ENCODE peak calls at places on chromosomes 13 and 19, in five cellular contexts. U, A, E, H and C are unnamed samples.
A peak's percentile ranks its signal among the peaks of the same experiment; 100 is the strongest.

GRCh38 chr13:114053026-114053425 is 79.2 kb upstream of the C13orf46 start:
- DNase-seq in U (no peak), A (no peak), E (no peak), H (no peak), C (no peak)

GRCh38 chr13:43054803-43055802 is 31.7 kb downstream of the DNAJC15 start:
- DNase-seq in U (peak; percentile 18), A (peak; percentile 46), E (no peak), H (no peak), C (peak; percentile 28)

GRCh38 chr13:111296417-111296816 is 24.0 kb upstream of the TEX29 start:
- DNase-seq in U (no peak), A (no peak), E (no peak), H (no peak), C (no peak)

GRCh38 chr19:33377586-33378475 is 4.3 kb downstream of the CEBPG start:
- DNase-seq in U (no peak), A (no peak), E (no peak), H (no peak), C (no peak)

GRCh38 chr19:9531933-9532332 is 6.5 kb downstream of the ZNF426 start:
- DNase-seq in U (no peak), A (no peak), E (no peak), H (no peak), C (no peak)

GRCh38 chr13:79918620-79919019 is 422.3 kb downstream of the SPRY2 start:
- DNase-seq in U (no peak), A (no peak), E (no peak), H (no peak), C (no peak)

GRCh38 chr19:996051-996838 is 4.0 kb upstream of the GRIN3B start:
- DNase-seq in U (no peak), A (peak; percentile 59), E (no peak), H (peak; percentile 47), C (no peak)

GRCh38 chr13:24683833-24684599 is 3.8 kb downstream of the ATP12A start:
- DNase-seq in U (peak; percentile 39), A (peak; percentile 63), E (no peak), H (no peak), C (peak; percentile 43)

GRCh38 chr13:46089213-46089612 is 15.6 kb downstream of the CPB2 start:
- DNase-seq in U (no peak), A (no peak), E (no peak), H (no peak), C (no peak)

GRCh38 chr19:18915639-18916038 is 3.5 kb downstream of the COPE start:
- DNase-seq in U (no peak), A (peak; percentile 71), E (no peak), H (no peak), C (no peak)

GRCh38 chr13:99686944-99687382 is 185.7 kb downstream of the TM9SF2 start:
- DNase-seq in U (no peak), A (no peak), E (no peak), H (no peak), C (no peak)

GRCh38 chr13:113483504-113484287 is 6.8 kb downstream of the DCUN1D2 start:
- DNase-seq in U (no peak), A (no peak), E (no peak), H (no peak), C (peak; percentile 38)

GRCh38 chr19:10105241-10106099 is 692 bp upstream of the PPAN start:
- DNase-seq in U (no peak), A (no peak), E (peak; percentile 36), H (no peak), C (no peak)

GRCh38 chr19:49790866-49791265 is 22.2 kb downstream of the FUZ start:
- DNase-seq in U (no peak), A (peak; percentile 59), E (no peak), H (no peak), C (no peak)

GRCh38 chr19:49687150-49687549 is 2.2 kb upstream of the ADM5 start:
- DNase-seq in U (no peak), A (no peak), E (no peak), H (no peak), C (no peak)

GRCh38 chr19:3771906-3772450 is at the start of gene RAX2:
- DNase-seq in U (no peak), A (no peak), E (no peak), H (no peak), C (no peak)

GRCh38 chr13:94435604-94436226 is 43.8 kb downstream of the DCT start:
- DNase-seq in U (no peak), A (no peak), E (no peak), H (no peak), C (no peak)

GRCh38 chr19:18636969-18637629 is at the start of gene KLHL26:
- DNase-seq in U (no peak), A (no peak), E (no peak), H (no peak), C (no peak)

GRCh38 chr19:47436712-47437401 is 17.5 kb upstream of the MEIS3 start:
- DNase-seq in U (peak; percentile 77), A (peak; percentile 87), E (peak; percentile 75), H (peak; percentile 66), C (peak; percentile 74)

GRCh38 chr13:49220856-49221614 is 897 bp downstream of the MLNR start:
- DNase-seq in U (no peak), A (no peak), E (no peak), H (no peak), C (peak; percentile 16)

GRCh38 chr19:33473644-33474305 is 47.8 kb downstream of the PEPD start:
- DNase-seq in U (no peak), A (no peak), E (no peak), H (no peak), C (no peak)

GRCh38 chr19:40907968-40908735 is 26.1 kb upstream of the CYP2A7 start:
- DNase-seq in U (no peak), A (peak; percentile 54), E (no peak), H (peak; percentile 22), C (no peak)

GRCh38 chr19:43450545-43450997 is 14.8 kb downstream of the LYPD3 start:
- DNase-seq in U (no peak), A (no peak), E (no peak), H (no peak), C (no peak)

GRCh38 chr19:50178859-50179537 is 15.9 kb upstream of the IZUMO2 start:
- DNase-seq in U (no peak), A (no peak), E (no peak), H (no peak), C (no peak)

GRCh38 chr19:57314146-57314545 is 6.1 kb upstream of the ZNF543 start:
- DNase-seq in U (no peak), A (no peak), E (no peak), H (no peak), C (no peak)

GRCh38 chr19:3365447-3366103 is 808 bp upstream of the NFIC start:
- DNase-seq in U (peak; percentile 70), A (peak; percentile 86), E (peak; percentile 75), H (peak; percentile 75), C (peak; percentile 61)

GRCh38 chr13:50189450-50189849 is 174.2 kb downstream of the KCNRG start:
- DNase-seq in U (no peak), A (no peak), E (no peak), H (no peak), C (no peak)

GRCh38 chr19:58209577-58209976 is 19.1 kb upstream of the ZNF544 start:
- DNase-seq in U (no peak), A (no peak), E (no peak), H (no peak), C (no peak)

GRCh38 chr19:47609885-47610545 is 1.1 kb downstream of the BICRA start:
- DNase-seq in U (no peak), A (peak; percentile 74), E (peak; percentile 47), H (peak; percentile 29), C (peak; percentile 55)

DNA sequence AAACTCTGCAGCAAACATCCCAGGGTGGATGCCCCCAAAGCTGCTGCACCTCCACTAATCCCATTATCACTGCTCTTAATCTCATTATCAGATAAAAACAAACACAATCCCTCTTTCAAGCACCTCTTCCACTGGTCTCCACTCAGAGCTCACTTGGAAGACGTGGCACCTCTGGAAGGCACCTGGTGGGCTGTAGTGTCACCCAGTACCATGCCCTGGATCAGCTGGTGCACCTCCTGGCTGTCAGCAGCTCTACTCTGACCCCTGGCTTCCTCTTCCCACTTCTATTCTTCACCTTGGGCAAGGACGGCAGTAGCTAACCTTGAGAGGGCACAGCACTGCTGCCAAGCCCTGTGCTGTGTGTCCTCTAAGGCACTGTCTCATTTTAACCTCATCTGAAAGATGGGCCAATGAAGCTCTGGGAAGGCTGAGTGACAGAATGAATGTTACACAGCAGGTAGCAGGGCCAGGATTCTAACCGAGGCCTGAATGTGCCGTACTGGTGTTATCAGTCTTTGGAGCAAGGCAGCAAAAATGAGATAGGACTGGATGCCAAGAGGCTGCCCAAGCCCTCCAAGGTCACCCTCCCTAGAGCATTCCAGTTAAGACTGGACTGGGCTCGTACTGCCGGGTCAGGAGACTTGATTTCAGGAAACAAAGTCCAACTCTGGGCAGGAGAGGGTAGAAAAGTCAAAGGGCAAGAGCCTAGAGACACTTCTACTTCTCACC is 7.4 kb downstream of the BRD4 start:
- DNase-seq in U (no peak), A (no peak), E (no peak), H (no peak), C (no peak)
- H3K4me3 ChIP-seq in U (no peak overlapping the region), A (no peak overlapping the region), E (no peak overlapping the region), H (no peak overlapping the region), C (no peak overlapping the region)

GRCh38 chr19:35090160-35090794 is 25.3 kb upstream of the FXYD3 start:
- DNase-seq in U (peak; percentile 73), A (no peak), E (no peak), H (peak; percentile 67), C (peak; percentile 57)
- H3K27ac ChIP-seq in U (peak overlapping the region; percentile 32), A (peak overlapping the region; percentile 23), E (no peak overlapping the region), H (no peak overlapping the region), C (no peak overlapping the region)

GRCh38 chr13:63345835-63346234 is 1930.2 kb upstream of the PCDH20 start:
- DNase-seq in U (no peak), A (no peak), E (no peak), H (no peak), C (no peak)
- H3K4me1 ChIP-seq in U (no peaks in the 10 kb centered on the region), A (no peaks in the 10 kb centered on the region), E (no peaks in the 10 kb centered on the region), H (no peaks in the 10 kb centered on the region), C (no peaks in the 10 kb centered on the region)

GRCh38 chr19:7596191-7596937 is 701 bp downstream of the CAMSAP3 start:
- DNase-seq in U (no peak), A (no peak), E (no peak), H (no peak), C (no peak)
- H3K4me3 ChIP-seq in U (peak overlapping the region; percentile 41), A (peak overlapping the region; percentile 22), E (peak overlapping the region; percentile 29), H (no peak overlapping the region), C (no peak overlapping the region)